ENCODE peak calls at places on chromosomes 2 and 18, in nine cellular contexts. H is SIG-M5; P is DMS153; S is HTR-8/SVneo; G is SW480; D is T-helper 2 cell; L is HFF-Myc; W is HEK293T; T is stimulated activated CD8-positive, alpha-beta memory T cell treated with anti-CD3 and anti-CD28 coated beads, Interleukin-4, amount 100 ng/mL, for 24 hours. O is an unnamed sample.

GRCh38 chr2:37377187-37377532 is 32.7 kb downstream of the QPCT start:
- DNase-seq in H (no peak), P (no peak), S (no peak), G (peak), D (peak), L (no peak), W (no peak), T (no peak), O (no peak)

GRCh38 chr2:28408764-28409599 is 16.3 kb downstream of the FOSL2 start:
- DNase-seq in H (no peak), P (no peak), S (peak), G (peak), D (peak), L (no peak), W (no peak), T (peak), O (no peak)

GRCh38 chr2:175880-176800 is 87.7 kb downstream of the SH3YL1 start:
- DNase-seq in H (no peak), P (no peak), S (no peak), G (peak), D (peak), L (peak), W (no peak), T (peak), O (no peak)

GRCh38 chr2:224101820-224102630 is 62.9 kb upstream of the SERPINE2 start:
- DNase-seq in H (no peak), P (no peak), S (peak), G (no peak), D (no peak), L (peak), W (no peak), T (no peak), O (peak)

GRCh38 chr18:70333757-70334156 is 44.9 kb downstream of the SOCS6 start:
- DNase-seq in H (no peak), P (no peak), S (no peak), G (no peak), D (no peak), L (no peak), W (no peak), T (no peak), O (peak)

GRCh38 chr2:74502147-74502719 is 2.8 kb upstream of the LBX2 start:
- DNase-seq in H (no peak), P (no peak), S (no peak), G (peak), D (no peak), L (no peak), W (peak), T (no peak), O (no peak)

GRCh38 chr2:239820836-239821693 is 204.1 kb downstream of the NDUFA10 start:
- DNase-seq in H (no peak), P (no peak), S (no peak), G (no peak), D (no peak), L (no peak), W (no peak), T (no peak), O (no peak)

GRCh38 chr2:154699560-154699901 is 1.0 kb downstream of the KCNJ3 start:
- DNase-seq in H (no peak), P (no peak), S (no peak), G (no peak), D (no peak), L (no peak), W (no peak), T (no peak), O (no peak)